ENCODE peak calls at places on chromosome 2, in eight cellular contexts. R, T, H, E, V, N, M and G are unnamed samples.

GRCh38 chr2:157433335-157433890 is 10.5 kb downstream of the CYTIP start:
- DNase-seq in R (no peak), T (no peak), H (no peak), E (no peak), V (no peak), N (no peak), M (no peak), G (peak; percentile 26)

GRCh38 chr2:199364153-199364552 is 93.6 kb downstream of the SATB2 start:
- DNase-seq in R (no peak), T (no peak), H (no peak), E (no peak), V (no peak), N (no peak), M (no peak), G (no peak)

GRCh38 chr2:23383087-23383486 is 1.9 kb upstream of the KLHL29 start:
- DNase-seq in R (no peak), T (no peak), H (no peak), E (no peak), V (no peak), N (no peak), M (no peak), G (no peak)

GRCh38 chr2:192007819-192008218 is 160.9 kb upstream of the CAVIN2 start:
- DNase-seq in R (no peak), T (peak; percentile 25), H (no peak), E (no peak), V (no peak), N (no peak), M (no peak), G (peak; percentile 44)

GRCh38 chr2:234304945-234305344 is 191.9 kb downstream of the ARL4C start:
- DNase-seq in R (no peak), T (peak; percentile 45), H (no peak), E (no peak), V (no peak), N (no peak), M (no peak), G (peak; percentile 38)

GRCh38 chr2:181461056-181461630 is 4.0 kb downstream of the ITGA4 start:
- DNase-seq in R (no peak), T (no peak), H (no peak), E (no peak), V (no peak), N (peak; percentile 20), M (no peak), G (no peak)

GRCh38 chr2:26034597-26035067 is 748 bp downstream of the RAB10 start:
- DNase-seq in R (no peak), T (no peak), H (no peak), E (peak; percentile 33), V (no peak), N (no peak), M (no peak), G (peak; percentile 17)

GRCh38 chr2:101699191-101699938 is 1.9 kb downstream of the MAP4K4 start:
- DNase-seq in R (no peak), T (no peak), H (no peak), E (no peak), V (no peak), N (peak; percentile 22), M (no peak), G (peak; percentile 28)

GRCh38 chr2:44389895-44390294 is 28.1 kb downstream of the CAMKMT start:
- DNase-seq in R (no peak), T (no peak), H (no peak), E (no peak), V (no peak), N (no peak), M (no peak), G (peak; percentile 4)

GRCh38 chr2:60485055-60485454 is 68.4 kb downstream of the BCL11A start:
- DNase-seq in R (no peak), T (no peak), H (no peak), E (no peak), V (no peak), N (no peak), M (no peak), G (no peak)

GRCh38 chr2:108988796-108989713 is at the start of gene EDAR:
- DNase-seq in R (peak; percentile 72), T (no peak), H (no peak), E (peak; percentile 46), V (peak; percentile 18), N (peak; percentile 42), M (no peak), G (no peak)

GRCh38 chr2:180761224-180761623 is 219.2 kb upstream of the UBE2E3 start:
- DNase-seq in R (no peak), T (peak; percentile 79), H (no peak), E (peak; percentile 76), V (peak; percentile 50), N (no peak), M (no peak), G (peak; percentile 75)

GRCh38 chr2:235463893-235464292 is 29.9 kb upstream of the AGAP1 start:
- DNase-seq in R (peak; percentile 82), T (no peak), H (peak; percentile 62), E (peak; percentile 28), V (no peak), N (no peak), M (no peak), G (peak; percentile 2)

GRCh38 chr2:177148477-177149154 is 64.0 kb upstream of the HNRNPA3 start:
- DNase-seq in R (peak; percentile 80), T (peak; percentile 73), H (peak; percentile 74), E (peak; percentile 96), V (peak; percentile 36), N (peak; percentile 75), M (peak; percentile 53), G (peak; percentile 68)

GRCh38 chr2:30880516-30880915 is 73.3 kb upstream of the CAPN13 start:
- DNase-seq in R (no peak), T (no peak), H (no peak), E (no peak), V (no peak), N (no peak), M (no peak), G (no peak)

GRCh38 chr2:54772531-54772930 is 49.1 kb downstream of the EML6 start:
- DNase-seq in R (no peak), T (no peak), H (no peak), E (no peak), V (no peak), N (no peak), M (no peak), G (no peak)

GRCh38 chr2:62118160-62118559 is 77.8 kb upstream of the B3GNT2 start:
- DNase-seq in R (no peak), T (no peak), H (no peak), E (peak; percentile 6), V (no peak), N (no peak), M (no peak), G (peak; percentile 22)

GRCh38 chr2:41896186-41896846 is 151.5 kb upstream of the PKDCC start:
- DNase-seq in R (no peak), T (no peak), H (no peak), E (no peak), V (no peak), N (no peak), M (no peak), G (no peak)

GRCh38 chr2:72024451-72025175 is 123.0 kb downstream of the CYP26B1 start:
- DNase-seq in R (peak; percentile 32), T (no peak), H (no peak), E (peak; percentile 40), V (no peak), N (peak; percentile 7), M (no peak), G (no peak)

GRCh38 chr2:7022956-7023467 is 105.8 kb downstream of the RNF144A start:
- DNase-seq in R (no peak), T (no peak), H (no peak), E (no peak), V (no peak), N (no peak), M (no peak), G (no peak)

GRCh38 chr2:201882353-201883095 is 76.2 kb downstream of the CDK15 start:
- DNase-seq in R (no peak), T (peak; percentile 51), H (no peak), E (peak; percentile 96), V (peak; percentile 59), N (no peak), M (no peak), G (peak; percentile 47)

GRCh38 chr2:218710334-218710686 is 325 bp upstream of the TTLL4 start:
- DNase-seq in R (no peak), T (no peak), H (no peak), E (no peak), V (no peak), N (no peak), M (no peak), G (no peak)

GRCh38 chr2:9952856-9953503 is 1.5 kb downstream of the GRHL1 start:
- DNase-seq in R (no peak), T (no peak), H (no peak), E (no peak), V (no peak), N (no peak), M (no peak), G (no peak)
- H3K4me3 ChIP-seq in R (no peak overlapping the region), T (no peak overlapping the region), H (no peak overlapping the region), E (no peak overlapping the region), V (no peak overlapping the region), N (no peak overlapping the region), M (no peak overlapping the region), G (no peak overlapping the region)

GRCh38 chr2:161273038-161273760 is 35.0 kb upstream of the PSMD14 start:
- DNase-seq in R (no peak), T (peak; percentile 39), H (no peak), E (peak; percentile 75), V (peak; percentile 59), N (no peak), M (no peak), G (peak; percentile 83)
- TF ChIP-seq CTCF in R (peak; percentile 81), T (peak; percentile 50), H (peak; percentile 71), E (peak; percentile 73), V (peak; percentile 39), N (peak; percentile 90), M (peak; percentile 28), G (peak; percentile 65)

GRCh38 chr2:127558911-127559310 is 23.4 kb downstream of the MYO7B start:
- DNase-seq in R (no peak), T (no peak), H (no peak), E (no peak), V (no peak), N (no peak), M (no peak), G (no peak)

GRCh38 chr2:127560929-127561275 is 25.4 kb downstream of the MYO7B start:
- DNase-seq in R (no peak), T (peak; percentile 2), H (no peak), E (no peak), V (no peak), N (no peak), M (no peak), G (peak; percentile 65)

GRCh38 chr2:127561371-127561770 is 25.9 kb downstream of the MYO7B start:
- DNase-seq in R (no peak), T (no peak), H (no peak), E (no peak), V (no peak), N (no peak), M (no peak), G (no peak)

GRCh38 chr2:127559454-127559853 is 24.0 kb downstream of the MYO7B start:
- DNase-seq in R (no peak), T (no peak), H (no peak), E (no peak), V (no peak), N (no peak), M (no peak), G (no peak)

GRCh38 chr2:127560201-127560928 is 24.9 kb downstream of the MYO7B start:
- DNase-seq in R (no peak), T (peak; percentile 3), H (no peak), E (no peak), V (no peak), N (no peak), M (no peak), G (no peak)
- H3K4me3 ChIP-seq in R (no peak overlapping the region), T (no peak overlapping the region), H (no peak overlapping the region), E (no peak overlapping the region), V (no peak overlapping the region), N (no peak overlapping the region), M (no peak overlapping the region), G (no peak overlapping the region)

GRCh38 chr2:17353268-17353667 is 165.0 kb downstream of the RAD51AP2 start:
- DNase-seq in R (no peak), T (no peak), H (no peak), E (no peak), V (no peak), N (no peak), M (no peak), G (no peak)
- TF ChIP-seq CTCF in R (no peak), T (no peak), H (no peak), E (no peak), V (no peak), N (no peak), M (no peak), G (no peak)